ENCODE peak calls at places on chromosomes 2 and 18, in nine cellular contexts. V is fibroblast of villous mesenchyme; U is activated CD8-positive, alpha-beta T cell treated with anti-CD3 and anti-CD28 coated beads for 36 hours; A is spleen; T is upper lobe of right lung; W is heart left ventricle; F is RWPE1; P is GM13976; C is gastrocnemius medialis. M is an unnamed sample.

GRCh38 chr2:7165736-7166135 is 248.5 kb downstream of the RNF144A start:
- DNase-seq in V (no peak), U (no peak), A (no peak), T (no peak), W (no peak), F (no peak), P (no peak), C (no peak), M (no peak)

GRCh38 chr2:28325173-28325566 is 67.5 kb upstream of the FOSL2 start:
- DNase-seq in V (no peak), U (no peak), A (no peak), T (no peak), W (no peak), F (no peak), P (no peak), C (no peak), M (no peak)

GRCh38 chr2:164934790-164935466 is 20.4 kb downstream of the SLC38A11 start:
- DNase-seq in V (no peak), U (no peak), A (no peak), T (no peak), W (no peak), F (no peak), P (no peak), C (no peak), M (no peak)

GRCh38 chr18:63063171-63063570 is 256.4 kb downstream of the BCL2 start:
- DNase-seq in V (peak), U (no peak), A (no peak), T (no peak), W (no peak), F (peak), P (no peak), C (no peak), M (no peak)

GRCh38 chr2:101930847-101931246 is 60.9 kb upstream of the IL1R2 start:
- DNase-seq in V (no peak), U (no peak), A (no peak), T (no peak), W (no peak), F (no peak), P (no peak), C (no peak), M (no peak)

GRCh38 chr2:217622664-217623063 is 380.1 kb downstream of the TNS1 start:
- DNase-seq in V (no peak), U (no peak), A (no peak), T (no peak), W (peak), F (no peak), P (no peak), C (no peak), M (no peak)

GRCh38 chr2:11112870-11113428 is 42.3 kb upstream of the SLC66A3 start:
- DNase-seq in V (no peak), U (no peak), A (no peak), T (peak), W (no peak), F (no peak), P (no peak), C (no peak), M (no peak)

GRCh38 chr2:136386046-136386445 is 268.1 kb upstream of the CXCR4 start:
- DNase-seq in V (peak), U (no peak), A (no peak), T (no peak), W (peak), F (no peak), P (no peak), C (no peak), M (no peak)

GRCh38 chr2:240235149-240235803 is 94.8 kb upstream of the OTOS start:
- DNase-seq in V (no peak), U (no peak), A (peak), T (peak), W (no peak), F (no peak), P (no peak), C (no peak), M (no peak)

GRCh38 chr2:169925968-169926367 is 98.7 kb downstream of the UBR3 start:
- DNase-seq in V (no peak), U (no peak), A (no peak), T (no peak), W (no peak), F (no peak), P (no peak), C (no peak), M (no peak)

GRCh38 chr2:122643725-122644329 is 888.4 kb downstream of the TSN start:
- DNase-seq in V (peak), U (no peak), A (no peak), T (no peak), W (no peak), F (peak), P (no peak), C (no peak), M (no peak)

GRCh38 chr18:63909870-63910269 is 2.1 kb downstream of the SERPINB10 start:
- DNase-seq in V (no peak), U (no peak), A (no peak), T (no peak), W (no peak), F (peak), P (no peak), C (no peak), M (no peak)

GRCh38 chr2:128178144-128178649 is 87.2 kb downstream of the UGGT1 start:
- DNase-seq in V (no peak), U (no peak), A (no peak), T (no peak), W (no peak), F (no peak), P (no peak), C (no peak), M (no peak)

GRCh38 chr2:143954844-143955243 is 565.1 kb downstream of the ZEB2 start:
- DNase-seq in V (no peak), U (no peak), A (no peak), T (no peak), W (no peak), F (no peak), P (no peak), C (no peak), M (no peak)

GRCh38 chr2:149399934-149400615 is 69.7 kb downstream of the LYPD6 start:
- DNase-seq in V (peak), U (no peak), A (no peak), T (no peak), W (no peak), F (no peak), P (no peak), C (no peak), M (no peak)

GRCh38 chr2:226117506-226118065 is 682.0 kb downstream of the IRS1 start:
- DNase-seq in V (peak), U (no peak), A (no peak), T (no peak), W (no peak), F (no peak), P (no peak), C (no peak), M (no peak)

GRCh38 chr2:205748660-205749059 is 66.4 kb downstream of the NRP2 start:
- DNase-seq in V (no peak), U (no peak), A (no peak), T (no peak), W (no peak), F (peak), P (no peak), C (no peak), M (no peak)

GRCh38 chr2:201697899-201698298 is 545 bp downstream of the MPP4 start:
- DNase-seq in V (peak), U (no peak), A (no peak), T (no peak), W (no peak), F (peak), P (no peak), C (no peak), M (no peak)

GRCh38 chr18:3153107-3153704 is 66.6 kb downstream of the MYOM1 start:
- DNase-seq in V (no peak), U (no peak), A (no peak), T (no peak), W (no peak), F (no peak), P (no peak), C (no peak), M (no peak)

GRCh38 chr18:62717850-62718229 is 2.5 kb downstream of the PHLPP1 start:
- DNase-seq in V (peak), U (no peak), A (no peak), T (no peak), W (no peak), F (no peak), P (no peak), C (no peak), M (no peak)

GRCh38 chr18:61574665-61575064 is 241.4 kb downstream of the CDH20 start:
- DNase-seq in V (no peak), U (no peak), A (no peak), T (no peak), W (no peak), F (no peak), P (no peak), C (no peak), M (no peak)

GRCh38 chr2:236164983-236165301 is 3.2 kb downstream of the GBX2 start:
- DNase-seq in V (no peak), U (no peak), A (no peak), T (peak), W (no peak), F (no peak), P (peak), C (no peak), M (no peak)

GRCh38 chr2:55809875-55810620 is 113.5 kb downstream of the EFEMP1 start:
- DNase-seq in V (peak), U (no peak), A (no peak), T (no peak), W (peak), F (no peak), P (no peak), C (no peak), M (no peak)

GRCh38 chr2:29250977-29251376 is 135.8 kb downstream of the CLIP4 start:
- DNase-seq in V (no peak), U (no peak), A (no peak), T (no peak), W (no peak), F (no peak), P (no peak), C (no peak), M (no peak)

GRCh38 chr2:148614332-148615049 is 30.1 kb upstream of the EPC2 start:
- DNase-seq in V (peak), U (peak), A (no peak), T (no peak), W (no peak), F (peak), P (peak), C (no peak), M (peak)

GRCh38 chr2:71897145-71897495 is 250.5 kb downstream of the CYP26B1 start:
- DNase-seq in V (no peak), U (no peak), A (peak), T (peak), W (peak), F (no peak), P (peak), C (peak), M (no peak)

GRCh38 chr2:58731488-58731869 is 490.4 kb upstream of the FANCL start:
- DNase-seq in V (no peak), U (no peak), A (no peak), T (no peak), W (no peak), F (no peak), P (no peak), C (no peak), M (no peak)

DNA sequence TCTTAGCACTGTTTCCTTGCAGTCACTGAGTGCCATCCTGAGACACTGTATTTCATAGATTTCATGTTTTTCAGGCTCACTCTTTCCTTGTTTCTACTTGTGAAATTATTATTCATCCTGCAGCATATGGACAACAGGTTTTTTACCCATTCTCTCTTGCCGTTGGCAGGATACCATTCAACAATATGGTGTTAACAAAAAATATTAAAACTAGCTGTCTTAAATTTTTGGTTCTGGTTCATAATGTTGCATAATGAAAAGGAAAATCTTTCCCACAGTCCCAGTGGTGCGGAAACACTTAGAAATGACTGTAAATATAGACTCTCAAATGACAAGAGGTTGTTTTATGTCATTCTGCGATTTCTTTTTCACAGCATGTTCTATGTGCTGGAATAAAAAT is 23.1 kb upstream of the ATG16L1 start:
- DNase-seq in V (no peak), U (no peak), A (no peak), T (no peak), W (no peak), F (no peak), P (no peak), C (no peak), M (no peak)
- TF ChIP-seq CTCF in V (no peak), U (no peak), A (no peak), T (no peak), W (no peak), F (no peak), P (no peak), C (no peak), M (no peak)

GRCh38 chr2:152251811-152252210 is 76.2 kb upstream of the STAM2 start:
- DNase-seq in V (no peak), U (no peak), A (no peak), T (no peak), W (no peak), F (no peak), P (no peak), C (no peak), M (no peak)

GRCh38 chr2:152250421-152251100 is 75.0 kb upstream of the STAM2 start:
- DNase-seq in V (no peak), U (no peak), A (no peak), T (no peak), W (no peak), F (no peak), P (no peak), C (no peak), M (no peak)

GRCh38 chr2:152255918-152256317 is 79.1 kb upstream of the FMNL2 start:
- DNase-seq in V (no peak), U (no peak), A (no peak), T (no peak), W (no peak), F (no peak), P (no peak), C (no peak), M (no peak)

DNA sequence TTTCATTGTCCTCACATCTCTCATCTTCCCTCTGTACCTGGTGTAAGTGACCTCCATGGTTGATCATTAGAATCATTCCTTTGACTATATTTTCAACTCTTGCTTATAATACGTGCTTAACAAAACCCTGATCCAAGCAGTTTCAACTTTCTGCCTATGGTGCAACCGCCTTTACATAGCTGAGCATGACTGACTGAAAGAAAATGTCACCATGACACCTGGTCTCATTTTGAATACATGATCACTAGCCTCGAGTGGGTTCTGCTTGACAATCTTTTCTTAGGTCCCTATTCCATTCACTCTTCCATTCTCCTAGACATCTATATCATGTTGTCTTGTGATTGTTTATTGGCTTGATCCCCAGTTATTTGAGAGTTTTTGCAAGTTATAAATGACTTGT is 78.9 kb upstream of the STAM2 start:
- DNase-seq in V (no peak), U (no peak), A (no peak), T (no peak), W (no peak), F (no peak), P (no peak), C (no peak), M (no peak)
- TF ChIP-seq CTCF in V (no peak), U (no peak), A (no peak), T (no peak), W (no peak), F (no peak), P (no peak), C (no peak), M (no peak)

DNA sequence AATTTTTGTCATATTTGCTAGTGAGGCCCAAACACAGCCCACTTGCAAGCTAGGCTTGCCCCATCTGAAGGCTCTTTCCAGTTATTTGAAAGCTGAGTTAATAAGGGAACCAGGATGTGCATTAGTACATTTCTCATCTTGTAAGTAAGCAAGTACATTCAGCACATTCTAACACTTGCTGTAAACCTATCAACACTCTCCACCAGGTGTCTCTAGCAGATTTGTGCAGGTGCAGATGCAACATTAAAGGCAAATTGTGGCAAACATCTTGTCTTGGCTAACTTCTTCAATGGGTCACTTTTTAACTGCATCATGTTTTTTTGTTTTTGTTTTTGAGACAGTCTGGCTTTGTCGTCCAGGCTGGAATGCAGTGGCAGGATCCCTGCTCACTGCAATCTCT is 25.3 kb upstream of the MFSD6 start:
- DNase-seq in V (peak), U (peak), A (no peak), T (no peak), W (no peak), F (peak), P (peak), C (no peak), M (peak)
- TF ChIP-seq CTCF in V (peak), U (peak), A (peak), T (peak), W (peak), F (peak), P (peak), C (no peak), M (peak)

GRCh38 chr2:172273910-172274571 is 153.3 kb upstream of the ITGA6 start:
- DNase-seq in V (no peak), U (no peak), A (no peak), T (no peak), W (no peak), F (no peak), P (no peak), C (no peak), M (no peak)
- TF ChIP-seq CTCF in V (no peak), U (no peak), A (no peak), T (no peak), W (no peak), F (no peak), P (no peak), C (no peak), M (no peak)

DNA sequence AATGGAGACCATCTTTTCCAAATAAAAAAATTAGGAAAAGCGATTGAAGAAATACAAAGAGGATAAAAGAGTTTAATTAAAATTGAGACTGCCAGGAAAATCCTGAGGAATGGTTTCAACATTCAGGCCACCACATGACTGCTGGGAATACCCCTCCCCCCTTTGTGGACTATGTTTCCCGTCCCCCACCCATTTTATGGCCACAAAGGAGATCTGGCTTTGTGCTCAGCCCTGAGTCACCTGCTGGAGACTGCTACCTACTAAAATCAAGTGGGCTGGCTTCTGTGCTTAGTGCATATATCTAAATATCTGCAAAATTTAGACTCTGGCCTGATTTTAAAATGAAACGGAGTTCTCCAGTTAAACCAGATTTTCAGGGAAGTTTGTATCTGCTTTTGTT is 10.1 kb downstream of the RND3 start:
- DNase-seq in V (peak), U (no peak), A (no peak), T (no peak), W (no peak), F (no peak), P (no peak), C (no peak), M (no peak)
- TF ChIP-seq CTCF in V (no peak), U (no peak), A (no peak), T (no peak), W (no peak), F (no peak), P (no peak), C (no peak), M (no peak)

GRCh38 chr2:103402944-103403343 is 641.1 kb downstream of the TMEM182 start:
- DNase-seq in V (no peak), U (no peak), A (no peak), T (no peak), W (no peak), F (peak), P (no peak), C (no peak), M (no peak)
- TF ChIP-seq CTCF in V (no peak), U (no peak), A (no peak), T (no peak), W (no peak), F (no peak), P (no peak), C (no peak), M (no peak)

GRCh38 chr2:104976603-104977120 is 61.2 kb upstream of the MRPS9 start:
- DNase-seq in V (no peak), U (peak), A (peak), T (no peak), W (no peak), F (no peak), P (peak), C (no peak), M (peak)
- TF ChIP-seq CTCF in V (no peak), U (peak), A (peak), T (no peak), W (no peak), F (no peak), P (peak), C (no peak), M (peak)

GRCh38 chr2:42931818-42932195 is 139.4 kb upstream of the HAAO start:
- DNase-seq in V (no peak), U (no peak), A (no peak), T (no peak), W (no peak), F (no peak), P (no peak), C (no peak), M (no peak)
- TF ChIP-seq CTCF in V (no peak), U (no peak), A (no peak), T (no peak), W (no peak), F (no peak), P (no peak), C (no peak), M (no peak)

GRCh38 chr2:21658269-21658668 is 534.5 kb downstream of the TDRD15 start:
- DNase-seq in V (no peak), U (no peak), A (no peak), T (no peak), W (no peak), F (no peak), P (no peak), C (no peak), M (no peak)

GRCh38 chr2:21658907-21659306 is 535.1 kb downstream of the TDRD15 start:
- DNase-seq in V (peak), U (no peak), A (no peak), T (no peak), W (no peak), F (no peak), P (no peak), C (no peak), M (no peak)

GRCh38 chr2:21655136-21655535 is 531.4 kb downstream of the TDRD15 start:
- DNase-seq in V (no peak), U (no peak), A (no peak), T (no peak), W (no peak), F (no peak), P (no peak), C (no peak), M (no peak)

GRCh38 chr2:21657475-21657874 is 533.7 kb downstream of the TDRD15 start:
- DNase-seq in V (peak), U (no peak), A (no peak), T (no peak), W (no peak), F (no peak), P (no peak), C (no peak), M (no peak)

DNA sequence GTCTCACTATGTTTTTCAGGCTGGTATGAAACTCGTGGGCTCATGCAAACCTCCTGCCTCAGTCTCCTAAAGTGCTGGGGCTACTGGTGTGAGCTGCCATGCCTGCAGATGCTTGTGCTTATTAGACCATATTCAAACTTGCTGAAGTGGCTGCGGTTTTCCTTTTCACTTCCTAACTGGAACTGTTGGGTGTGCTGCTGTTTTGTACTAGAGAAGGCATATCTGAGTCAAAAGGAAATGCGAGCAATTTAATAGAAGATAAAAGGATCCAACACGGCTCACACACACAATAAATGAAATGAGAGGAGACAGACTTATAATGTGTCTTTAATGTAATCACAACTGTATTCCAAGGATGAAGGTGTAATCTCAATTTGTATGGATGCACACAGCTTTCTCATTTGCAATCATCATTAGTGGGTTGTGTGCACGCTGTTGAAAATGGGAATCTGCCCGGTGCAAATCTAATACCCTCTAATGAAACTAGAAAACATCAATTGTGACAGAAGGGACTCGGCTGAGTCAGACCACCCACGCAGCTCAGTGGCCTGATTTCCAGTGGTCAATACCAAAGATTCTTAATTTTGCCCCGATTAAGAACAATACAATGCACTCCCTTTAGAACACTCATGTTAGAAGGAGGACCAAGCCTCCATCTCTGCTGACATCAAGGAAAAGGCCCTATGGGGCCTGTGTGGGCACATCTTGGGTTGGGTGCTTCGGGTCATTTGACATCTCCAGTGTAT is 532.7 kb downstream of the TDRD15 start:
- DNase-seq in V (no peak), U (no peak), A (no peak), T (no peak), W (no peak), F (no peak), P (no peak), C (no peak), M (no peak)
- TF ChIP-seq CTCF in V (no peak), U (no peak), A (no peak), T (no peak), W (no peak), F (no peak), P (no peak), C (no peak), M (no peak)